ENCODE peak calls at places on chromosomes 6 and 20, in five cellular contexts. L, R, C, H and W are unnamed samples.

GRCh38 chr6:41162687-41163418 is at the start of gene TREM2:
- DNase-seq in L (no peak), R (no peak), C (no peak), H (no peak), W (no peak)

GRCh38 chr6:32609731-32610640 is 20.3 kb upstream of the HLA-DRB1 start:
- DNase-seq in R (peak), L (no peak), H (peak), C (peak), W (peak)

GRCh38 chr6:45351667-45352066 is 23.5 kb downstream of the RUNX2 start:
- DNase-seq in C (no peak), L (no peak), H (no peak), R (no peak), W (no peak)

GRCh38 chr6:165728196-165728595 is 65.2 kb upstream of the PDE10A start:
- DNase-seq in L (no peak), R (no peak), H (no peak), C (no peak), W (no peak)

GRCh38 chr6:162940426-162940825 is 212.7 kb downstream of the PACRG start:
- DNase-seq in C (peak), R (no peak), H (no peak), L (no peak), W (no peak)

GRCh38 chr6:169997930-169998218 is 246.5 kb downstream of the ERMARD start:
- DNase-seq in L (no peak), H (no peak), C (no peak), R (no peak), W (no peak)

GRCh38 chr6:337782-338464 is 45.6 kb downstream of the DUSP22 start:
- DNase-seq in H (no peak), L (no peak), C (no peak), R (no peak), W (no peak)

GRCh38 chr20:51220293-51220706 is 197.4 kb upstream of the KCNG1 start:
- DNase-seq in C (peak), H (peak), R (no peak), L (no peak), W (no peak)

GRCh38 chr6:28135393-28135792 is 6.3 kb upstream of the ZKSCAN8 start:
- DNase-seq in C (no peak), R (no peak), H (no peak), L (no peak), W (no peak)